ENCODE peak calls at places on chromosomes 16 and 17, in four cellular contexts. U is A549, X is stomach, B is suprapubic skin. V is an unnamed sample. For H3K9me3, the result is how much of the 10 kb centered on the place peaks cover.

GRCh38 chr17:75723201-75723930 is 2.1 kb downstream of the ITGB4 start:
- DNase-seq in X (peak), B (no peak), U (no peak), V (no peak)

GRCh38 chr17:39244600-39245570 is 19.1 kb upstream of the STAC2 start:
- DNase-seq in X (peak), B (peak), U (peak), V (no peak)

GRCh38 chr17:75331671-75332070 is 42.4 kb upstream of the SLC25A19 start:
- DNase-seq in U (no peak), B (no peak), X (no peak), V (no peak)

GRCh38 chr16:67349172-67349571 is 22.6 kb downstream of the LRRC36 start:
- DNase-seq in U (peak), B (no peak), X (no peak), V (no peak)

GRCh38 chr17:65678534-65678933 is 117.1 kb upstream of the AXIN2 start:
- DNase-seq in X (no peak), U (no peak), B (no peak), V (no peak)

GRCh38 chr16:14365200-14365851 is 264.7 kb downstream of the PARN start:
- DNase-seq in X (no peak), B (no peak), U (peak), V (no peak)

GRCh38 chr17:58875261-58875660 is 119.6 kb downstream of the PPM1E start:
- DNase-seq in B (no peak), U (no peak), X (no peak), V (no peak)

GRCh38 chr17:66892286-66892685 is 57.4 kb downstream of the CACNG5 start:
- DNase-seq in B (no peak), U (no peak), X (no peak), V (no peak)

GRCh38 chr17:31307640-31308039 is 6.2 kb downstream of the EVI2B start:
- DNase-seq in U (no peak), X (no peak), B (no peak), V (no peak)

GRCh38 chr17:11814655-11815262 is 182.5 kb downstream of the ZNF18 start:
- DNase-seq in B (no peak), U (no peak), X (no peak), V (no peak)

GRCh38 chr17:44065668-44066203 is 735 bp downstream of the LSM12 start:
- DNase-seq in X (no peak), U (no peak), B (no peak), V (no peak)

GRCh38 chr16:1206326-1206725 is 18.7 kb downstream of the TPSG1 start:
- DNase-seq in X (no peak), U (no peak), B (no peak), V (no peak)

GRCh38 chr17:13429201-13429600 is 172.5 kb downstream of the HS3ST3A1 start:
- DNase-seq in B (no peak), X (no peak), U (no peak), V (no peak)

GRCh38 chr17:73944366-73944765 is 259.1 kb upstream of the RPL38 start:
- DNase-seq in U (no peak), X (no peak), B (no peak), V (no peak)

GRCh38 chr17:34645636-34646035 is 66.3 kb downstream of the TMEM132E start:
- DNase-seq in X (no peak), B (no peak), U (no peak), V (no peak)

GRCh38 chr16:83005653-83006160 is 378.9 kb downstream of the CDH13 start:
- DNase-seq in B (no peak), X (no peak), U (no peak), V (no peak)

GRCh38 chr17:79617740-79618382 is 7.0 kb upstream of the RBFOX3 start:
- DNase-seq in B (peak), U (no peak), X (no peak), V (peak)

GRCh38 chr17:66507103-66507923 is 204.9 kb downstream of the PRKCA start:
- DNase-seq in X (no peak), B (no peak), U (peak), V (no peak)

GRCh38 chr17:77948690-77949114 is 9.8 kb upstream of the TNRC6C start:
- DNase-seq in U (peak), X (no peak), B (no peak), V (peak)

GRCh38 chr17:9768381-9768934 is 22.9 kb downstream of the DHRS7C start:
- DNase-seq in B (peak), X (no peak), U (peak), V (no peak)

GRCh38 chr16:9852003-9852402 is 330.2 kb downstream of the GRIN2A start:
- DNase-seq in U (no peak), B (no peak), X (no peak), V (no peak)

GRCh38 chr16:16021020-16021419 is 71.6 kb downstream of the ABCC1 start:
- DNase-seq in U (no peak), B (no peak), X (no peak), V (no peak)

GRCh38 chr16:1884889-1885288 is 12.9 kb upstream of the MEIOB start:
- DNase-seq in X (no peak), B (no peak), U (no peak), V (no peak)

GRCh38 chr16:54241525-54241924 is 45.1 kb downstream of the IRX3 start:
- DNase-seq in X (no peak), B (peak), U (no peak), V (no peak)

GRCh38 chr17:6567528-6568185 is 11.3 kb upstream of the PITPNM3 start:
- DNase-seq in B (peak), U (no peak), X (peak), V (peak)

GRCh38 chr16:87628940-87629339 is 26.6 kb downstream of the JPH3 start:
- DNase-seq in X (no peak), B (no peak), U (peak), V (no peak)

GRCh38 chr17:40796846-40797245 is 2.9 kb downstream of the KRT28 start:
- DNase-seq in B (no peak), X (no peak), U (no peak), V (no peak)

GRCh38 chr17:81931189-81931556 is 3.6 kb upstream of the MAFG start:
- DNase-seq in B (no peak), U (no peak), X (no peak), V (no peak)

GRCh38 chr16:85354623-85355514 is 242.6 kb upstream of the CIBAR2 start:
- DNase-seq in B (no peak), X (no peak), U (no peak), V (peak)

GRCh38 chr16:64858076-64858475 is 263.8 kb downstream of the CDH11 start:
- DNase-seq in X (no peak), B (no peak), U (no peak), V (no peak)

GRCh38 chr17:409848-410673 is 57.5 kb upstream of the RPH3AL start:
- DNase-seq in U (peak), B (peak), X (peak), V (peak)
- TF ChIP-seq POLR2A in U (peak), B (no peak), X (no peak), V (no peak)

GRCh38 chr17:53150101-53150698 is 672.5 kb upstream of the KIF2B start:
- DNase-seq in X (no peak), U (peak), B (no peak), V (no peak)
- TF ChIP-seq CTCF in X (no peak), U (peak), B (no peak), V (no peak)

GRCh38 chr17:61450641-61451537 is 1.3 kb upstream of the TBX4 start:
- DNase-seq in X (no peak), B (peak), U (no peak), V (no peak)

GRCh38 chr17:61454095-61454931 is 2.1 kb downstream of the TBX4 start:
- DNase-seq in U (no peak), X (no peak), B (peak), V (peak)

GRCh38 chr17:61453563-61453962 is 1.3 kb downstream of the TBX4 start:
- DNase-seq in U (no peak), B (no peak), X (no peak), V (no peak)

GRCh38 chr17:61451538-61452300 is 503 bp upstream of the TBX4 start:
- DNase-seq in B (no peak), X (no peak), U (no peak), V (no peak)

DNA sequence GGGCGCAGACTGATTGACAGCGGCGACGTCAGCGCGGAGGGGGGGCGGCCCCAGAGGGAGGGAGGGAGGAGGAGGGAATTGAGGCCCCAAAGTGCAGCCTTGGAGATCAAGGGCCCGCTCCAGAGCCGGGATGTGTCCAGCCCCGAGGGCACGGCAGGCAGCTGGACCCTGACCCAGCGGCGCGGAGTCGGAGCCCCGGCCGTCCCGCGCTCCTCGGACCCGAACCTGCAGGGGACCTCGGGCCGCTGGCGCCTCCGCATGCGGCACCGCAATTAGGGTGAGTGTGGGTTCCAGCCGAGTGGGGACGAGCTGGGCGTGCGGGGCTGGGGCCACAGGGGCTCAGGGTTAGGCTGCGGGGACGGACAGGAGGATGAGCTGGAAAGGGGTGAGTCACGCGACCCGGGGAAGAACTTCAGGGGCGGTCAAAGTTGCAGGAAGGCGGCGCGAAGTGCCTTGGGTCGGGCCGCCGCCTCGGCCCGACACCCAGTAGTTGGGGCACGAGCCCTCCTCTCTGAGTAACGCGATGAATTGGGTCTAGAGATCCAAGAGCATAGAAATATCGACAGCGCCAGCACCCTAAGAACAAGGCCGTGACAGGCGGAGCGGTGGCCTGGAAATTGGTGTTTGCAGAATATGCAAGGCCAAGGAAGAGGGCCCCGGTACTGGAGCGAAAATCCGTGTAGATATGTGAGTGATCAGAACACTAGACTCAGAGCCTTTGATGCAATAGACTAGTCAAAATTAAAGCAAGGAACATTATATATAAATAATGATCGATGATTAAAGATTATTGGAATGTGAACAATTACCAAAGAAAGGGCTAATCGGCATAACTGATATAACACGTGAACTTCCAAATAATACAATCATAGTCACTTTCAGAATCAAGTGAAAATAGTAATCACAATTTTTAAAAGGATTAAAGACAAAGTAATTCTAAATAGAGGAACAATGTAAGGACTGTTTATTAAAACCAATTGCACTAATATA is at the start of gene TBX4:
- DNase-seq in B (no peak), U (no peak), X (no peak), V (no peak)
- H3K9me3 ChIP-seq in B (under half), U (under half), X (under half), V (under half)

GRCh38 chr16:90057738-90058173 is 19.4 kb downstream of the PRDM7 start:
- DNase-seq in X (no peak), B (peak), U (no peak), V (no peak)

GRCh38 chr16:90048737-90049330 is 28.3 kb downstream of the PRDM7 start:
- DNase-seq in B (no peak), X (no peak), U (no peak), V (peak)

GRCh38 chr16:90050969-90051368 is 26.2 kb downstream of the PRDM7 start:
- DNase-seq in B (no peak), X (no peak), U (no peak), V (no peak)

DNA sequence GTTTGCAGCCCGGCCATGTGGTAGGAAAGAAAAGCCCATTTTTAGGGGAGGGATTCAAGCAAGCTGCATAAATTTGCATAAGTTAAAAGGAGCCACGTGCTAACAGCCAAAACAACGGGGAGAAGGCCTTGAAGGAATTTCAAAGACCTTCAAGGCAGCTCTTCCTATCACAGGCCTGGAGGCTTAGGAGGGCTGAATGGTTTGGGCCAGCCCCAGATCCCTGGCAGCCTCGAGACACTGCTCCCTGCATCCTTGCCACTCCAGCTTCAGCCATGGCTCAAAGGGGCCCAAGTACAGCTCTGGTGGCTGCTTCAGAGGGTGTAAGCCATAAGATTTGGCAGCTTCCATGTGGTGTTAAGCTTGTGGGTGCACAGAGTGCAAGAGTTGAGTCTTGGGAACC is 22.6 kb downstream of the PRDM7 start:
- DNase-seq in U (no peak), B (peak), X (no peak), V (no peak)
- TF ChIP-seq POLR2A in U (no peak), B (no peak), X (no peak), V (no peak)